ENCODE peak calls at places on chromosomes 4 and X, in seven cellular contexts. One of them, this sample, is unnamed.

GRCh38 chrX:133254666-133255065 is 36.5 kb upstream of the TFDP3 start:
- DNase-seq in HepG2: peak; percentile 20
- DNase-seq in ovary: no peak
- DNase-seq in tibial nerve: no peak
- DNase-seq in esophagus muscularis mucosa: no peak
- DNase-seq in K562: no peak
- DNase-seq in A549: no peak
- DNase-seq in this sample: no peak

GRCh38 chr4:140152760-140153418 is 1.1 kb downstream of the MAML3 start:
- DNase-seq in HepG2: no peak
- DNase-seq in ovary: peak; percentile 75
- DNase-seq in tibial nerve: peak; percentile 44
- DNase-seq in esophagus muscularis mucosa: peak; percentile 94
- DNase-seq in K562: peak; percentile 24
- DNase-seq in A549: no peak
- DNase-seq in this sample: peak; percentile 61

GRCh38 chr4:90246841-90247240 is 119.6 kb downstream of the CCSER1 start:
- DNase-seq in HepG2: no peak
- DNase-seq in ovary: no peak
- DNase-seq in tibial nerve: no peak
- DNase-seq in esophagus muscularis mucosa: no peak
- DNase-seq in K562: no peak
- DNase-seq in A549: no peak
- DNase-seq in this sample: no peak

GRCh38 chr4:80305466-80305865 is 30.1 kb upstream of the CFAP299 start:
- DNase-seq in HepG2: no peak
- DNase-seq in ovary: no peak
- DNase-seq in tibial nerve: no peak
- DNase-seq in esophagus muscularis mucosa: no peak
- DNase-seq in K562: no peak
- DNase-seq in A549: no peak
- DNase-seq in this sample: no peak

GRCh38 chr4:41873380-41874295 is 61.6 kb upstream of the TMEM33 start:
- DNase-seq in HepG2: no peak
- DNase-seq in ovary: no peak
- DNase-seq in tibial nerve: no peak
- DNase-seq in esophagus muscularis mucosa: no peak
- DNase-seq in K562: no peak
- DNase-seq in A549: no peak
- DNase-seq in this sample: no peak

GRCh38 chr4:56674984-56675383 is 6.1 kb downstream of the HOPX start:
- DNase-seq in HepG2: no peak
- DNase-seq in ovary: no peak
- DNase-seq in tibial nerve: no peak
- DNase-seq in esophagus muscularis mucosa: no peak
- DNase-seq in K562: no peak
- DNase-seq in A549: no peak
- DNase-seq in this sample: no peak

GRCh38 chr4:107809236-107809635 is 15.5 kb upstream of the SGMS2 start:
- DNase-seq in HepG2: no peak
- DNase-seq in ovary: no peak
- DNase-seq in tibial nerve: no peak
- DNase-seq in esophagus muscularis mucosa: no peak
- DNase-seq in K562: no peak
- DNase-seq in A549: no peak
- DNase-seq in this sample: no peak

GRCh38 chr4:183591301-183591700 is 67.7 kb downstream of the RWDD4 start:
- DNase-seq in HepG2: no peak
- DNase-seq in ovary: no peak
- DNase-seq in tibial nerve: no peak
- DNase-seq in esophagus muscularis mucosa: no peak
- DNase-seq in K562: no peak
- DNase-seq in A549: no peak
- DNase-seq in this sample: no peak

GRCh38 chrX:121356850-121357171 is 309.4 kb downstream of the GLUD2 start:
- DNase-seq in HepG2: no peak
- DNase-seq in ovary: no peak
- DNase-seq in tibial nerve: no peak
- DNase-seq in esophagus muscularis mucosa: no peak
- DNase-seq in K562: no peak
- DNase-seq in A549: no peak
- DNase-seq in this sample: no peak

GRCh38 chr4:150573534-150573933 is 8.4 kb upstream of the MAB21L2 start:
- DNase-seq in HepG2: no peak
- DNase-seq in ovary: no peak
- DNase-seq in tibial nerve: no peak
- DNase-seq in esophagus muscularis mucosa: no peak
- DNase-seq in K562: no peak
- DNase-seq in A549: no peak
- DNase-seq in this sample: no peak

GRCh38 chrX:39973810-39974209 is 123.9 kb downstream of the BCOR start:
- DNase-seq in HepG2: peak; percentile 31
- DNase-seq in ovary: no peak
- DNase-seq in tibial nerve: no peak
- DNase-seq in esophagus muscularis mucosa: no peak
- DNase-seq in K562: no peak
- DNase-seq in A549: no peak
- DNase-seq in this sample: no peak

GRCh38 chr4:185028625-185029024 is 10.3 kb downstream of the HELT start:
- DNase-seq in HepG2: no peak
- DNase-seq in ovary: no peak
- DNase-seq in tibial nerve: no peak
- DNase-seq in esophagus muscularis mucosa: no peak
- DNase-seq in K562: no peak
- DNase-seq in A549: no peak
- DNase-seq in this sample: no peak

GRCh38 chrX:41785685-41786084 is 61.7 kb downstream of the GPR82 start:
- DNase-seq in HepG2: no peak
- DNase-seq in ovary: no peak
- DNase-seq in tibial nerve: no peak
- DNase-seq in esophagus muscularis mucosa: no peak
- DNase-seq in K562: peak; percentile 1
- DNase-seq in A549: no peak
- DNase-seq in this sample: no peak

GRCh38 chr4:110087116-110087708 is 111.2 kb downstream of the ELOVL6 start:
- DNase-seq in HepG2: no peak
- DNase-seq in ovary: no peak
- DNase-seq in tibial nerve: no peak
- DNase-seq in esophagus muscularis mucosa: no peak
- DNase-seq in K562: no peak
- DNase-seq in A549: no peak
- DNase-seq in this sample: no peak

GRCh38 chr4:166045457-166045856 is 172.4 kb downstream of the TLL1 start:
- DNase-seq in HepG2: no peak
- DNase-seq in ovary: no peak
- DNase-seq in tibial nerve: no peak
- DNase-seq in esophagus muscularis mucosa: no peak
- DNase-seq in K562: no peak
- DNase-seq in A549: no peak
- DNase-seq in this sample: no peak

DNA sequence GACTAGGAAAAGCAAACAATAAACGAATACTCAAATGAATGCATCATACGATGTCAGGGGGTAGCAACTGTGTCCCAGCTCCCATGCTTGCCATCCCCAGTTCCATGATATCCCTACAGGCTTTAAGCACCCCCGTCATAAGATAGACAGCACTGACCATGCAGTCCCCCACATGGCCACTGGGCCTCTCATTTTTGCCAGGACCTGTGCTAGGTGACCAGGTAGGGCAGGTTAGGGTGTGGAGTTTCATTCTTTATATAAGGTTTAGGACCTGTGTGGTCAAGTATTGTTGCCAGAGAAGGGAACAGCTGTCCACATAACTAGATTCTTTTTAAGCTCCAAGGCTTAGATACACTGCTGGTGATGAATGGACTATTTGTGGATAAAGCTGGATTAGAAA is 9.7 kb downstream of the PPEF2 start:
- DNase-seq in HepG2: no peak
- DNase-seq in ovary: no peak
- DNase-seq in tibial nerve: no peak
- DNase-seq in esophagus muscularis mucosa: no peak
- DNase-seq in K562: peak; percentile 16
- DNase-seq in A549: peak; percentile 5
- DNase-seq in this sample: no peak
- TF ChIP-seq CTCF in HepG2: no peak
- TF ChIP-seq CTCF in ovary: no peak
- TF ChIP-seq CTCF in tibial nerve: no peak
- TF ChIP-seq CTCF in esophagus muscularis mucosa: no peak
- TF ChIP-seq CTCF in K562: peak; percentile 46
- TF ChIP-seq CTCF in A549: no peak
- TF ChIP-seq CTCF in this sample: no peak

DNA sequence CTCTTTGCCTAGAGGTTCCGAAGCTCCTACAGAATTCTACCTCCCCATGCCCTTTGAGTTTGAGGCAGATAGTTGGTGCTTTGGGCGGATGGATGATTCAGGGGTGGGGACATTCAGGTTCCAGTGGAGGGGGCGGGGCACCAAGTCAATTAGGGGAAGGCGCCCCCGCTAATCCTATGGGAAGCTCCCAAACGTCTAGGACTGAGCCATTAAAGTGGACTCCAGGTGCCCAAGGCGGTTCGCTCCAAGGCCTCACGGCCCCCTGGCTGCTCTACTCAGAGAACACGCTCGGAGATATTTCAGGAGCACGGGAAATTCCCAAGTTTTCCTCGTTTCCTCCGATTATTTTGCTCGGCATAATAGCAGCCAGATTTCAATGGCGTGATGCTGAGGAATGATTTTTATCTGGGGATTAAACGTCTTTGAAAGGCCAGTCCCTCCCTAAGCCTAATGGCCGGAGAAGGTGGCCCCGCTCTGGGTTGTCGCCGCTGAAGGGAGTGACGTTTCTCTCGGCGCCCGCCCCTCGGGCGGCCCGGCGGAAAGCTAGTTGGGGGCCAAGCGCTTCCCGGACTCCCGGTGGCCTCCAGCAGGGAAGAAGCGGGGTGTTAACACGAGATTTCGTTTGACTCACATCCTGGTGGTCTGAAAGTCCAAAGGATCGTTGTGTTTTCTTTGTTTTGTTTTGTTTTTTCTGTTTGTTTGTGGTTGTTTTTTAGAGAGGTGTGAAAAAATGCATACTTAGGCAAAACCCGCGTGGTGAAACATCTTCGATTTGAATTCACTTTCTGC is 1.5 kb downstream of the MSX1 start:
- DNase-seq in HepG2: peak; percentile 29
- DNase-seq in ovary: no peak
- DNase-seq in tibial nerve: no peak
- DNase-seq in esophagus muscularis mucosa: no peak
- DNase-seq in K562: no peak
- DNase-seq in A549: no peak
- DNase-seq in this sample: no peak
- TF ChIP-seq EP300 in HepG2: no peak
- TF ChIP-seq EP300 in ovary: no peak
- TF ChIP-seq EP300 in tibial nerve: no peak
- TF ChIP-seq EP300 in esophagus muscularis mucosa: no peak
- TF ChIP-seq EP300 in K562: no peak
- TF ChIP-seq EP300 in A549: no peak
- TF ChIP-seq EP300 in this sample: no peak

GRCh38 chr4:6909113-6909969 is at the start of gene TBC1D14:
- DNase-seq in HepG2: peak; percentile 74
- DNase-seq in ovary: peak; percentile 90
- DNase-seq in tibial nerve: peak; percentile 77
- DNase-seq in esophagus muscularis mucosa: peak; percentile 97
- DNase-seq in K562: peak; percentile 90
- DNase-seq in A549: peak; percentile 80
- DNase-seq in this sample: peak; percentile 91
- TF ChIP-seq CTCF in HepG2: peak; percentile 43
- TF ChIP-seq CTCF in ovary: no peak
- TF ChIP-seq CTCF in tibial nerve: peak; percentile 25
- TF ChIP-seq CTCF in esophagus muscularis mucosa: no peak
- TF ChIP-seq CTCF in K562: peak; percentile 23
- TF ChIP-seq CTCF in A549: no peak
- TF ChIP-seq CTCF in this sample: no peak

DNA sequence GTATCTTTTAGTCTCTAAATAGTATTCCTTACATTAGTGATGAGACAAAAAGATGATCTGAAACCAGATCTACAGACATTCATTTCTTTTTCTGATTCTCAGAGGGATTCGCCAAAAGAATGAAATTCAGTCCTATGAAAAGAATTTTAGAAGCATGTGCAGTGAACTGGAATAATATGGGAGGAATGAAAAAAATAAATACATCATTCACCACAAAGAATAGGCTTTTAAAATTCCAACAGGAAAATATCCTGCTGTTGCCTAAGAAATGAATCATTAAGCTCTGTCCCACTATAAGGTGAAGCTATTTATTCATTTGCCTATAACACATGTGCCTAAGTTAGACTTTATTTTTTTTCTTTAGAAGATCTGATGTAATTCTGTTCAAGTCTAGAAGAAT is 165.9 kb downstream of the IL15 start:
- DNase-seq in HepG2: no peak
- DNase-seq in ovary: no peak
- DNase-seq in tibial nerve: no peak
- DNase-seq in esophagus muscularis mucosa: no peak
- DNase-seq in K562: no peak
- DNase-seq in A549: peak; percentile 11
- DNase-seq in this sample: no peak
- TF ChIP-seq EP300 in HepG2: no peak
- TF ChIP-seq EP300 in ovary: no peak
- TF ChIP-seq EP300 in tibial nerve: no peak
- TF ChIP-seq EP300 in esophagus muscularis mucosa: no peak
- TF ChIP-seq EP300 in K562: no peak
- TF ChIP-seq EP300 in A549: no peak
- TF ChIP-seq EP300 in this sample: no peak

DNA sequence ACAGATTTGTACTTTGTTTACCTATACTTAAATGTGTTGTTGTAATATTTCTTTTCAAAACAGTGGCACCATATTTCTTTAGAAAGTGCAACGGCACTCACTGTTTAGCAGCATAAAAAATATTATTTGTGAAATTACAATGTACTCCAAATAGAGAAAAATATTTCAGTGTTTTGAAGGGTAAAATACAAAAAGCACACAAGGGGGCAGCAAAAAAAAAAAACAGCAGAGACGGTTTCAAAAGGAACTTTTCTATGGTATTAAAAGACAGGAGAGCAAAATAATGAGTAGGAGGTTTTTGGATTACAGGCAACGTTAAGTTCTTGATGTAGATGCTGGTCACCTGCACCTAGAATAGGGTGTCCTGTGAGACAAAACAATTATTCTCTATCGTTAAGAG is 2.0 kb downstream of the NUDT11 start:
- DNase-seq in HepG2: no peak
- DNase-seq in ovary: no peak
- DNase-seq in tibial nerve: no peak
- DNase-seq in esophagus muscularis mucosa: no peak
- DNase-seq in K562: no peak
- DNase-seq in A549: peak; percentile 6
- DNase-seq in this sample: no peak
- TF ChIP-seq CTCF in HepG2: no peak
- TF ChIP-seq CTCF in ovary: no peak
- TF ChIP-seq CTCF in tibial nerve: no peak
- TF ChIP-seq CTCF in esophagus muscularis mucosa: no peak
- TF ChIP-seq CTCF in K562: no peak
- TF ChIP-seq CTCF in A549: peak; percentile 26
- TF ChIP-seq CTCF in this sample: no peak

This sample was measured in transverse colon.